ENCODE peak calls at places on chromosomes 16 and 17, in seven cellular contexts. N, B, D, X, V, M and H are unnamed samples.

GRCh38 chr17:45942284-45942683 is 47.9 kb downstream of the MAPT start:
- DNase-seq in N (peak; percentile 15), B (no peak), D (peak; percentile 57), X (peak; percentile 72), V (peak; percentile 27), M (no peak), H (no peak)

GRCh38 chr16:84883301-84883700 is 63.5 kb downstream of the CRISPLD2 start:
- DNase-seq in N (no peak), B (no peak), D (no peak), X (no peak), V (no peak), M (peak; percentile 68), H (no peak)

GRCh38 chr16:69040144-69040909 is 65.1 kb upstream of the HAS3 start:
- DNase-seq in N (no peak), B (no peak), D (no peak), X (no peak), V (no peak), M (no peak), H (no peak)

GRCh38 chr17:64240261-64240740 is 22.8 kb downstream of the TEX2 start:
- DNase-seq in N (no peak), B (no peak), D (no peak), X (no peak), V (no peak), M (peak; percentile 72), H (peak; percentile 53)

GRCh38 chr16:68490829-68491575 is 42.7 kb upstream of the SMPD3 start:
- DNase-seq in N (peak; percentile 82), B (no peak), D (no peak), X (peak; percentile 70), V (no peak), M (peak; percentile 93), H (peak; percentile 89)

GRCh38 chr17:19370493-19370960 is 7.8 kb upstream of the MAPK7 start:
- DNase-seq in N (no peak), B (no peak), D (no peak), X (peak; percentile 48), V (no peak), M (peak; percentile 46), H (no peak)

GRCh38 chr17:36641331-36641876 is 40.0 kb downstream of the MRM1 start:
- DNase-seq in N (no peak), B (no peak), D (no peak), X (no peak), V (no peak), M (peak; percentile 84), H (peak; percentile 78)

GRCh38 chr17:43832976-43833829 is at the start of gene MPP3:
- DNase-seq in N (peak; percentile 64), B (no peak), D (no peak), X (peak; percentile 61), V (no peak), M (peak; percentile 85), H (peak; percentile 83)

GRCh38 chr16:90083139-90083538 is 6.0 kb upstream of the PRDM7 start:
- DNase-seq in N (no peak), B (no peak), D (no peak), X (no peak), V (no peak), M (no peak), H (no peak)

GRCh38 chr17:78532922-78533640 is 44.1 kb downstream of the DNAH17 start:
- DNase-seq in N (no peak), B (no peak), D (no peak), X (no peak), V (no peak), M (peak; percentile 35), H (peak; percentile 39)

GRCh38 chr16:82628741-82629140 is 2.0 kb downstream of the CDH13 start:
- DNase-seq in N (no peak), B (no peak), D (no peak), X (no peak), V (no peak), M (no peak), H (no peak)

GRCh38 chr16:75207831-75208230 is 870 bp upstream of the CTRB2 start:
- DNase-seq in N (no peak), B (no peak), D (no peak), X (no peak), V (no peak), M (no peak), H (no peak)

GRCh38 chr17:55580596-55581133 is 69.4 kb upstream of the SMIM36 start:
- DNase-seq in N (no peak), B (no peak), D (no peak), X (no peak), V (no peak), M (no peak), H (no peak)

GRCh38 chr17:45270828-45271418 is 9.0 kb upstream of the SPATA32 start:
- DNase-seq in N (no peak), B (no peak), D (no peak), X (no peak), V (no peak), M (peak; percentile 94), H (peak; percentile 66)

GRCh38 chr16:77993111-77993571 is 29.2 kb upstream of the CLEC3A start:
- DNase-seq in N (no peak), B (no peak), D (no peak), X (no peak), V (no peak), M (peak; percentile 81), H (no peak)

GRCh38 chr17:59330314-59330942 is 1.0 kb upstream of the YPEL2 start:
- DNase-seq in N (peak; percentile 83), B (no peak), D (no peak), X (no peak), V (peak; percentile 22), M (peak; percentile 88), H (peak; percentile 90)

GRCh38 chr16:30706046-30706445 is 7.1 kb downstream of the SRCAP start:
- DNase-seq in N (no peak), B (no peak), D (no peak), X (no peak), V (no peak), M (no peak), H (peak; percentile 4)
- H3K36me3 ChIP-seq in N (peaks cover 81% of the 10 kb centered on the region), B (peaks cover 50% of the 10 kb centered on the region), D (peaks cover 85% of the 10 kb centered on the region), X (peaks cover 22% of the 10 kb centered on the region), V (peaks cover 98% of the 10 kb centered on the region), M (peaks cover 85% of the 10 kb centered on the region), H (peaks cover 58% of the 10 kb centered on the region)

GRCh38 chr17:41895617-41896016 is 23.1 kb downstream of the ACLY start:
- DNase-seq in N (no peak), B (no peak), D (no peak), X (no peak), V (no peak), M (no peak), H (no peak)

GRCh38 chr17:41893384-41893783 is 25.4 kb downstream of the ACLY start:
- DNase-seq in N (no peak), B (no peak), D (no peak), X (no peak), V (no peak), M (no peak), H (no peak)

GRCh38 chr17:41894791-41895331 is 23.9 kb downstream of the ACLY start:
- DNase-seq in N (no peak), B (no peak), D (no peak), X (no peak), V (no peak), M (no peak), H (no peak)

GRCh38 chr17:41891135-41892065 is 26.2 kb upstream of the KLHL11 start:
- DNase-seq in N (no peak), B (no peak), D (no peak), X (no peak), V (no peak), M (no peak), H (no peak)

GRCh38 chr17:41896726-41897125 is 22.0 kb downstream of the ACLY start:
- DNase-seq in N (no peak), B (no peak), D (no peak), X (no peak), V (no peak), M (no peak), H (no peak)
- H3K36me3 ChIP-seq in N (peaks cover 26% of the 10 kb centered on the region), B (peaks cover 58% of the 10 kb centered on the region), D (peaks cover 63% of the 10 kb centered on the region), X (no peaks in the 10 kb centered on the region), V (peaks cover 88% of the 10 kb centered on the region), M (peaks cover 93% of the 10 kb centered on the region), H (peaks cover 36% of the 10 kb centered on the region)

DNA sequence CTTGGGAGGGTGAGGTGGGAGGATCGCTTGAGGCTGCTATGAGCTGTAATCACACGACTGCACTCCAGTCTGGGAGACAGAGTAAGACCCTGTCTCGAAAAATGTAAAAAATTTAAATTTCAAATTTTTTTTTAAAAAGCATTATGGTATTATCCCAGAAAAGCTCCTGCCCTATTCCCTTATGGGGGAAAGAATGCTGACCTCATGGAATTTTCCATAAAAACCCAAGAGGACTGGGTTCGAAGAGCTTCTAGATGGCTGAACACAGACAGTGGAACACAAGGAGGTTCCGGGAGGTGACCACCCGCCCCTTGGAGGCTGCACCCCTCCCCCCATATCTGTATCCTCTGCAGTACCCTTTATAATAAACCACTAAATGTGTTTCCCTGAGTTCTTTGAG is 4.0 kb downstream of the EIF4A3 start:
- DNase-seq in N (no peak), B (no peak), D (no peak), X (no peak), V (no peak), M (peak; percentile 9), H (no peak)
- H3K36me3 ChIP-seq in N (peaks cover 35% of the 10 kb centered on the region), B (peaks cover 23% of the 10 kb centered on the region), D (peaks cover 33% of the 10 kb centered on the region), X (peaks cover 18% of the 10 kb centered on the region), V (peaks cover 62% of the 10 kb centered on the region), M (peaks cover 71% of the 10 kb centered on the region), H (peaks cover 42% of the 10 kb centered on the region)

GRCh38 chr16:88552166-88552565 is 18.0 kb upstream of the ZC3H18 start:
- DNase-seq in N (no peak), B (no peak), D (no peak), X (no peak), V (no peak), M (no peak), H (no peak)

GRCh38 chr16:88552815-88553214 is 17.4 kb upstream of the ZC3H18 start:
- DNase-seq in N (no peak), B (no peak), D (no peak), X (no peak), V (no peak), M (no peak), H (no peak)

GRCh38 chr16:88548131-88548874 is 21.9 kb upstream of the ZC3H18 start:
- DNase-seq in N (no peak), B (no peak), D (no peak), X (no peak), V (no peak), M (peak; percentile 39), H (no peak)

GRCh38 chr16:88548985-88549384 is 21.2 kb upstream of the ZC3H18 start:
- DNase-seq in N (no peak), B (no peak), D (no peak), X (no peak), V (no peak), M (no peak), H (no peak)

DNA sequence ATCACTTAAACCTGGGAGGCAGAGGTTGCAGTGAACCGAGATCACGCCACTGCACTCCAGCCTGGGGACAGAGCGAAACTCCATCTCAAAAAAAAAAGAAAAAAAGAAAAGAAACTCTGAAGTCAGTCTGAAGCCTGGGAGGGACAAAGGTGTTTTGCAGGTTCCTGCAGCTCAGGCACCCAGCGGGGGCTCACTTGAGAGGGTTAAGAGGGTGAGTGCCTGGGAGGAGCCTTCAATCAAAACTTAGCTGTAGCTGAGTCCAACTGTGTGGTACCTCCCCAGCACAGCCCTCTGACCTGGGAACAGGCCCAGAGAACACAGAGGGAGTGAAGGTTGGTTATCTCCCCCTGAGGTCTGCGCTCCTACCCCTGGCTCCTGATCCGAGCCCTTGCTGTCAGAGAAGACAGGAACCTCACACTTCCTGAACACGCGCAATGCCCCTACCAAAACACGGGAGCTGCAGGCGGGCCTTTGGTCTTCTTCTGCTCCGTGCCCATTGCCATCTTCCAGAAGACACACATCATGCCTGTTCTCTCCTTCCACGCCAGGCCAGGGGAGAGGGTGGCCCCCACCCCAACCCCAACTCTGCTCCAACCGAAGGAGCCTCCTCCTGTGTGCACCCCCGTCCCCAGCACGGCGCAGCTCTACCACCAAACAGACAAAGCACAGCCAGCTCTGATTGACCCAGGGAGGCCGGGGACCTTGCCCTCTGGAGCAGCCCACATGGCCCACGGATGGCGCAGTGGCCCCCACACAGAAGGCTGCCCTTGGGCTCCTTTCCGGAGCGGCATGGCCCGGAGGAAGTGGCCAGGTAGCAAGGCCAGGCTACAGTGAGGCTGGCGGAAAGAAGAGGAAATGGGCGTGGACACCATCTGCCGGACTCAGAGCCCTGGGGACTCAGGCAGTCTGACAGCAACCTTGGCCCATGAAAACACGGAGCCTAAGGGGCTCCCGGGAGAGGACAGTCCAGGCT is 20.2 kb upstream of the ZC3H18 start:
- DNase-seq in N (no peak), B (no peak), D (no peak), X (no peak), V (no peak), M (peak; percentile 39), H (no peak)
- H3K36me3 ChIP-seq in N (no peaks in the 10 kb centered on the region), B (no peaks in the 10 kb centered on the region), D (no peaks in the 10 kb centered on the region), X (no peaks in the 10 kb centered on the region), V (no peaks in the 10 kb centered on the region), M (no peaks in the 10 kb centered on the region), H (no peaks in the 10 kb centered on the region)